ENCODE peak calls at places on chromosomes 13 and 19, in six cellular contexts. M is left lung; O is effector memory CD4-positive, alpha-beta T cell; D is tibial nerve; T is mesendoderm; Y is CD8-positive, alpha-beta T cell. C is an unnamed sample.

GRCh38 chr19:343941-344624 is 513 bp downstream of the MIER2 start:
- DNase-seq in Y (peak; percentile 29), D (no peak), O (no peak), T (peak; percentile 26), M (peak; percentile 77), C (no peak)

GRCh38 chr19:5492813-5493409 is 37.7 kb downstream of the ZNRF4 start:
- DNase-seq in T (no peak), Y (no peak), D (no peak), O (no peak), M (no peak), C (no peak)

GRCh38 chr13:32537580-32538233 is 888 bp downstream of the N4BP2L2 start:
- DNase-seq in O (no peak), D (peak; percentile 23), M (peak; percentile 83), T (peak; percentile 40), Y (peak; percentile 26), C (peak; percentile 28)

GRCh38 chr19:43765109-43765876 is 10.5 kb upstream of the SMG9 start:
- DNase-seq in T (peak; percentile 89), D (peak; percentile 21), M (no peak), O (peak; percentile 73), Y (peak; percentile 51), C (peak; percentile 61)

GRCh38 chr13:45269204-45269603 is 68.4 kb upstream of the KCTD4 start:
- DNase-seq in M (no peak), T (peak; percentile 30), O (no peak), D (no peak), Y (no peak), C (no peak)

GRCh38 chr13:71613347-71613746 is 253.7 kb downstream of the DACH1 start:
- DNase-seq in O (no peak), T (no peak), D (no peak), Y (no peak), M (no peak), C (no peak)

GRCh38 chr19:5112681-5113080 is 143.8 kb downstream of the KDM4B start:
- DNase-seq in O (no peak), T (no peak), M (no peak), Y (no peak), D (no peak), C (no peak)

GRCh38 chr19:41882568-41883462 is at the start of gene ARHGEF1:
- DNase-seq in O (peak; percentile 43), Y (peak; percentile 53), M (peak; percentile 96), D (no peak), T (no peak), C (peak; percentile 52)

GRCh38 chr13:53238241-53238640 is 209.6 kb downstream of the OLFM4 start:
- DNase-seq in D (no peak), M (no peak), T (peak; percentile 66), Y (no peak), O (no peak), C (no peak)

GRCh38 chr13:96089749-96090239 is at the start of gene HS6ST3:
- DNase-seq in Y (no peak), D (no peak), M (peak; percentile 75), T (peak; percentile 70), O (no peak), C (no peak)

GRCh38 chr13:73467103-73467502 is 408.3 kb downstream of the KLF5 start:
- DNase-seq in M (no peak), Y (no peak), O (no peak), D (no peak), T (peak; percentile 3), C (no peak)

GRCh38 chr13:77623797-77624196 is 73.7 kb upstream of the SLAIN1 start:
- DNase-seq in O (no peak), M (no peak), D (no peak), T (no peak), Y (no peak), C (no peak)

GRCh38 chr13:99329477-99329876 is 22.3 kb upstream of the GPR183 start:
- DNase-seq in D (no peak), O (no peak), M (no peak), Y (no peak), T (no peak), C (no peak)

GRCh38 chr13:26664942-26665341 is 95.6 kb downstream of the GPR12 start:
- DNase-seq in D (no peak), Y (no peak), M (no peak), O (no peak), T (no peak), C (no peak)

GRCh38 chr13:111451402-111451801 is 131.0 kb downstream of the TEX29 start:
- DNase-seq in O (no peak), T (no peak), D (no peak), Y (no peak), M (no peak), C (no peak)

GRCh38 chr19:48961051-48961649 is 4.0 kb upstream of the FTL start:
- DNase-seq in M (no peak), O (no peak), D (no peak), T (no peak), Y (no peak), C (no peak)

GRCh38 chr19:51137812-51138425 is 4.2 kb upstream of the SIGLEC7 start:
- DNase-seq in O (no peak), M (no peak), Y (no peak), D (no peak), T (no peak), C (no peak)

GRCh38 chr13:48531416-48532145 is 1.3 kb downstream of the RCBTB2 start:
- DNase-seq in O (no peak), D (no peak), Y (no peak), T (peak; percentile 27), M (no peak), C (no peak)

GRCh38 chr13:51826606-51827005 is 18.4 kb downstream of the TMEM272 start:
- DNase-seq in Y (no peak), T (no peak), O (no peak), D (no peak), M (no peak), C (peak; percentile 42)

GRCh38 chr13:51825165-51825592 is 19.8 kb downstream of the TMEM272 start:
- DNase-seq in D (no peak), M (no peak), O (no peak), Y (no peak), T (no peak), C (no peak)

GRCh38 chr13:51829236-51829899 is 15.6 kb downstream of the TMEM272 start:
- DNase-seq in D (no peak), T (no peak), M (no peak), O (no peak), Y (no peak), C (no peak)

GRCh38 chr13:51825681-51826254 is 19.2 kb downstream of the TMEM272 start:
- DNase-seq in D (no peak), Y (no peak), M (no peak), O (no peak), T (no peak), C (peak; percentile 25)

DNA sequence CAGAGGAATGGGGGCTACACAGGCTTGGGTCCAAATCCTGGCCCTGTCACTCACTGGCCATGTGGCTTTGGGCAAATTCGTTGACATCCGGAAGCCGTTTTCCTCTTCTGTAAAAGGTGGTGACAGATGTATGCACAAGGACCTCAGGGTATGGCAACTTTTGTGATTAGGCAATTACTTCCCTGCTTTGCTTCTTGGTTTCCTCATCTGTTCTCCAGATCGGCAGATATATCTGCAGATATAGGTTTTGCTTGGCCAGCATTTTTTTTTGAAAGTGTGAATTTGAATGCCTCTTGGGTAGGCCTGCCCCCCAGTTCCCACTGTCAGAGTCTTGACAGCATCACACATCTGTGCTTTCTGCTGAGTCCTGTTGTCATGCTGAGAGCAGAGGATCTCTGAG is 17.7 kb downstream of the TMEM272 start:
- DNase-seq in M (no peak), Y (no peak), D (no peak), O (no peak), T (no peak), C (no peak)
- H3K27ac ChIP-seq in M (no peak overlapping the region), Y (peak overlapping the region; percentile 64), D (no peak overlapping the region), O (peak overlapping the region; percentile 78), T (no peak overlapping the region), C (no peak overlapping the region)

DNA sequence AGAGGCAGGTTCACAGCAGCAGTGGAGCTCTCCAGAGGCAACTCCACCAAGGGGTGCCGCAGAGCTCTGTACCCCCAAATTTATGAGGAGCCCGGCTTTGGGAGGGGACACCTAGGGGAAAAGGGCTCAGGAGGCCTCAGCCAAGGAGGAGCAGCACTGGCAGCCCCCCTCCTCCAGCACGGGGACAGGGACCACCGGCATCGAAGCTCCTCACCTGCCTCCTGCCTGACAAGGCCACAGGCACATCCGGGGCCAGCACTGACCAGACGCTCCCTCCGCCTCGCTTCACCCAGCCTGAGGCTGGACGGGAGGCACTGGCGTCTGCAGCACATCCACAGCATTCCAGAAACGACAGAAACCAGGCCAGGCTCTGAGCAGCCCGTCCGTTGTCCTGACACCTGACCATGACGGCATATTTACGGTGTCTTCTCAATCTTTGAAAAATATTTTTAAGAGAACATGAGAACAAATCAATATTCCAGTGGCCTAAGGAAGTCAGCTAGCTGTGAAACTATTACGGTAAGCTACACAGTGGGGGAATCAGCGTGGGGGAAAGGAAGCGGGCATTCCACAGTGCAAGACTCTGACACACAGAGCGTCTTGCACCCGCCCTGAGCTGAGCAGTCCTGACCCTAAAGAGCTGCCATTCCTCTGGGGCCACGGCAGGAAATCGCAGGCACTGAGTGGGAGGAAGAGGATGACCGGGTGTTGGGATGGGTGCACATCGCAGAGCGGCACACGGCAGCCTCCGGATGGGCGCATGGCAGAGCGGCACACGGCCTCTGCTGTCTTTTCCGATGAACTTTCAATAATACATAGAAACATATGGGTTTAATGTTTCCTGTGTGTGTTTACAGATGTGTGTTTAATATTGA is 26.8 kb downstream of the RASA3 start:
- DNase-seq in O (no peak), Y (no peak), T (no peak), M (peak; percentile 77), D (no peak), C (no peak)
- H3K27ac ChIP-seq in O (peak overlapping the region; percentile 16), Y (peak overlapping the region; percentile 34), T (no peak overlapping the region), M (no peak overlapping the region), D (no peak overlapping the region), C (no peak overlapping the region)

DNA sequence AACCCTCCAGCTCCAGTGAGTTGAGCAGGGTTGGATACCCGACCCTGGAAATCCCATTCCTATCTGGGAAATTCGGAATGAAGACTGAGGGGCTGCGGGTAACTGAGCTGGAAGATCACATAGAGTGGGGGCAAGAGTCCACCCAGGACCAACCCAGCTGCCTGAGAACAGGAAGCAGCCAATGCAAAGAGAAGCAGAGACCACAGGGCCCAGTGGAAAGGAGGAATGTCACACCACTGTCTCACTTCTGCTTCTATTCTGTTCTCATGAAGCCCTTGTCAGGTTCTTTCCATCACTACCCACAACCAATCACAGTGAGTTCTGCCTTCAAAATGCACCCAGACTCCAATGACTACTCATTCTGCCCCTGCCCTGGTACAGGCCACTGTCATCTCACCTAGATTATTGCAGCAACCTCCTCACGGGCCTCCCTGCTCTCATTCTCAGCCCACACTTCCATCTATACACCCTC is 15.3 kb downstream of the DYRK1B start:
- DNase-seq in Y (no peak), M (no peak), D (no peak), T (no peak), O (no peak), C (no peak)
- H3K27ac ChIP-seq in Y (no peak overlapping the region), M (no peak overlapping the region), D (no peak overlapping the region), T (no peak overlapping the region), O (no peak overlapping the region), C (no peak overlapping the region)

GRCh38 chr13:40790232-40790631 is 821 bp downstream of the SLC25A15 start:
- DNase-seq in Y (no peak), D (no peak), O (no peak), M (no peak), T (no peak), C (no peak)

GRCh38 chr13:40796649-40797048 is 7.2 kb downstream of the SLC25A15 start:
- DNase-seq in O (no peak), D (no peak), T (no peak), M (no peak), Y (no peak), C (no peak)

GRCh38 chr13:40794414-40795368 is 5.3 kb downstream of the SLC25A15 start:
- DNase-seq in T (no peak), D (no peak), Y (no peak), O (no peak), M (no peak), C (no peak)

GRCh38 chr13:40792284-40793051 is 3.1 kb downstream of the SLC25A15 start:
- DNase-seq in Y (no peak), M (no peak), O (no peak), T (no peak), D (no peak), C (no peak)

GRCh38 chr13:40793339-40793738 is 3.9 kb downstream of the SLC25A15 start:
- DNase-seq in M (no peak), D (no peak), Y (no peak), T (no peak), O (no peak), C (no peak)
- H3K27ac ChIP-seq in M (no peak overlapping the region), D (no peak overlapping the region), Y (no peak overlapping the region), T (no peak overlapping the region), O (no peak overlapping the region), C (no peak overlapping the region)